ENCODE peak calls at places on chromosomes 11 and 22, in four cellular contexts. P, R, E and C are unnamed samples.

GRCh38 chr11:11481371-11481770 is 128.3 kb upstream of the CSNK2A3 start:
- DNase-seq in E (no peak), R (no peak), P (no peak), C (no peak)

GRCh38 chr11:118572914-118573550 is 823 bp downstream of the ARCN1 start:
- DNase-seq in E (no peak), P (peak), R (peak), C (no peak)

GRCh38 chr11:60305906-60306619 is 21.0 kb upstream of the MS4A6E start:
- DNase-seq in E (no peak), P (peak), R (no peak), C (no peak)

GRCh38 chr11:88332851-88333250 is 4.7 kb downstream of the CTSC start:
- DNase-seq in R (no peak), E (no peak), P (peak), C (no peak)

GRCh38 chr22:25780673-25781072 is 38.7 kb downstream of the MYO18B start:
- DNase-seq in E (no peak), P (no peak), R (no peak), C (no peak)

GRCh38 chr11:126090452-126090851 is 27.8 kb upstream of the CDON start:
- DNase-seq in R (no peak), P (no peak), E (no peak), C (no peak)

GRCh38 chr11:95923441-95923729 is 522 bp downstream of the MTMR2 start:
- DNase-seq in E (no peak), R (no peak), P (no peak), C (no peak)

GRCh38 chr11:46446343-46446751 is 54.8 kb upstream of the CHRM4 start:
- DNase-seq in R (no peak), E (no peak), P (no peak), C (no peak)

GRCh38 chr22:45832180-45832579 is 144.8 kb downstream of the WNT7B start:
- DNase-seq in E (no peak), R (no peak), P (no peak), C (no peak)
- TF ChIP-seq CTCF in E (peak), R (no peak), P (peak), C (no peak)

DNA sequence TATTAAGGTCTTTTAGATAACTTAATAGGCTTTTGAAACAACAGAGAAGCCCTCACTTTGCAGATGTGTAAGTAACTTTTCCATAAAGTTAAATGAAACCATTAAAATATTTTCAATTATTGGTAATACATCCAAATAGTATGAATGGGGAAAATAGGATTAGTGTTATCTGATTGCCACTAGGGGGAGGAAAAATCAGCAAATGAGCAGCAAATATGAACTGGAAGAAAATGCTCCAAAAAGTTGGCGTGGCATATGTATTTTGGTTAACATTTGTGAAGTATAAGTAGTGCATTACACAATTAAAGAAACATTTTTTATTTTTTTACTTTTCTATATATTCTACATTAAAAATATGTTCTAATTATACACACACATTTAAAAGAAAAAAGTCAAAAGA is 259.8 kb upstream of the ANO5 start:
- DNase-seq in P (no peak), R (no peak), E (no peak), C (no peak)
- TF ChIP-seq CTCF in P (peak), R (no peak), E (peak), C (peak)

GRCh38 chr22:43475549-43476076 is 63.8 kb downstream of the MPPED1 start:
- DNase-seq in P (no peak), E (no peak), R (no peak), C (no peak)

GRCh38 chr22:43476751-43477150 is 64.9 kb downstream of the MPPED1 start:
- DNase-seq in P (no peak), E (no peak), R (no peak), C (no peak)

GRCh38 chr22:43477151-43477725 is 65.4 kb downstream of the MPPED1 start:
- DNase-seq in E (no peak), P (no peak), R (no peak), C (no peak)

GRCh38 chr22:43477966-43478365 is 66.2 kb downstream of the MPPED1 start:
- DNase-seq in P (no peak), R (no peak), E (no peak), C (no peak)

DNA sequence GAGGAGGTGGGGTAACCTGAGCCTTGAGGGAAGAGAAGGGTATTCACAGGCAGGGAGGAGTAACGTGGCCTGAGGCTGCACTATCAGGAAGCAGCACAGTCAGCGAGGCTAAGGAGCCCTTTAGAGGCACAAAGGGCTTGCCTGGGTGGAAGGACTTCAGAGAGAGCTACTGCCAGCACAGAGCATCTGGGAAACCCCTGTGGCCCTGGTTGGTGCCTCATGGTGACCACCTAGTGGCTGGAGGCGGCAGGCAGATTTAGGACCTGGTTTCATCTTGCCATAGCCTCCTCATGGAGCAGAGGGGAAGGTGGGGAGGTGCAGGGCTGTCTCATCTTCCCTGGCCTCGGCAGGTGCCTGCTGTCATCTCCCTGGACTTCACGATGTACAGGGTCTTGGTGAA is 64.5 kb downstream of the MPPED1 start:
- DNase-seq in P (no peak), R (no peak), E (no peak), C (no peak)
- TF ChIP-seq CTCF in P (no peak), R (no peak), E (peak), C (no peak)

GRCh38 chr11:3956748-3957147 is 101.3 kb downstream of the STIM1 start:
- DNase-seq in R (no peak), E (no peak), P (no peak), C (no peak)

GRCh38 chr11:3957437-3957836 is 102.0 kb downstream of the STIM1 start:
- DNase-seq in E (no peak), R (no peak), P (no peak), C (no peak)

GRCh38 chr11:3958301-3958700 is 102.8 kb downstream of the STIM1 start:
- DNase-seq in R (no peak), E (no peak), P (no peak), C (no peak)

GRCh38 chr11:3959918-3960295 is 104.4 kb downstream of the STIM1 start:
- DNase-seq in R (no peak), P (no peak), E (no peak), C (no peak)

GRCh38 chr11:3959015-3959917 is 103.8 kb downstream of the STIM1 start:
- DNase-seq in P (peak), R (no peak), E (no peak), C (no peak)
- TF ChIP-seq CTCF in P (peak), R (peak), E (peak), C (no peak)

GRCh38 chr11:44940835-44941234 is 9.8 kb downstream of the TP53I11 start:
- DNase-seq in P (no peak), E (no peak), R (no peak), C (no peak)

GRCh38 chr11:44938066-44938691 is 12.5 kb downstream of the TP53I11 start:
- DNase-seq in R (no peak), P (no peak), E (no peak), C (no peak)

GRCh38 chr11:44941286-44942021 is 9.2 kb downstream of the TP53I11 start:
- DNase-seq in P (no peak), R (no peak), E (no peak), C (no peak)

GRCh38 chr11:44940424-44940823 is 10.3 kb downstream of the TP53I11 start:
- DNase-seq in P (no peak), R (no peak), E (no peak), C (no peak)

GRCh38 chr11:44939673-44940072 is 11.0 kb downstream of the TP53I11 start:
- DNase-seq in R (no peak), E (no peak), P (peak), C (no peak)
- TF ChIP-seq CTCF in R (no peak), E (peak), P (peak), C (peak)

DNA sequence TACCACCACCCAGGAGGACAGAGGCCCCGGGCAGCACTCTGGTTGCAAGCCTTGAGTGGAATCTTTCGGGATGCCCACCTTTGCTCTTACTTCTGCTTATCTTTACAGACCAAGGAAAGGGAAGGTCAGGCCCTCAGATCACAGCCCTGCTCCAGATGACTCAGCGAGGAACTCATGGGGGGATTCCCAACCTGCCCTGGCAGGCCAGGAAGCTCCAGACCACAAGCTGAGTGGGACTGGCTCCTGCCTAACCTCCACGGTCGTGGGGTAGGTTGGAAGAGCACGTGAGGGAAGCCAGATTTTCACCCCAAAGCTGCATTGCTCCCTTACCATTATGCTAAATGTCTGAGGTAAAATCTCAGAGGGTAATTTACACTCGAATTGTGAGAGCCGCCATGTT is 11.8 kb downstream of the TBC1D10A start:
- DNase-seq in R (no peak), P (no peak), E (no peak), C (no peak)
- TF ChIP-seq CTCF in R (no peak), P (no peak), E (no peak), C (no peak)

GRCh38 chr11:62508336-62509058 is 38.1 kb downstream of the AHNAK start:
- DNase-seq in P (peak), R (no peak), E (peak), C (no peak)
- TF ChIP-seq CTCF in P (peak), R (no peak), E (peak), C (no peak)